ENCODE peak calls at places on chromosomes 6 and 20, in four cellular contexts. C, Q, D and T are unnamed samples.

GRCh38 chr6:35318200-35318844 is 20.7 kb downstream of the DEF6 start:
- DNase-seq in C (peak), Q (peak), D (peak), T (peak)

GRCh38 chr20:19699132-19699971 is 58.7 kb upstream of the RIN2 start:
- DNase-seq in C (peak), Q (peak), D (no peak), T (peak)

GRCh38 chr6:1809359-1809988 is 199.8 kb downstream of the FOXC1 start:
- DNase-seq in C (no peak), Q (no peak), D (no peak), T (no peak)

GRCh38 chr20:20407891-20408805 is 40.2 kb downstream of the INSM1 start:
- DNase-seq in C (no peak), Q (peak), D (no peak), T (peak)

GRCh38 chr6:1063671-1064355 is 248.1 kb upstream of the FOXQ1 start:
- DNase-seq in C (no peak), Q (no peak), D (no peak), T (peak)

GRCh38 chr6:146997062-146997461 is 207.2 kb upstream of the STXBP5 start:
- DNase-seq in C (peak), Q (peak), D (no peak), T (peak)

GRCh38 chr20:23032056-23032455 is 3.1 kb upstream of the SSTR4 start:
- DNase-seq in C (no peak), Q (no peak), D (no peak), T (no peak)

GRCh38 chr6:1388081-1388926 is 1.1 kb upstream of the FOXF2 start:
- DNase-seq in C (no peak), Q (no peak), D (no peak), T (peak)

GRCh38 chr6:71457883-71458282 is 169.3 kb downstream of the OGFRL1 start:
- DNase-seq in C (no peak), Q (no peak), D (no peak), T (no peak)

GRCh38 chr20:34403908-34404307 is 40.8 kb downstream of the ITCH start:
- DNase-seq in C (no peak), Q (no peak), D (no peak), T (no peak)

GRCh38 chr6:34143884-34144580 is 1.9 kb downstream of the GRM4 start:
- DNase-seq in C (no peak), Q (peak), D (no peak), T (no peak)

GRCh38 chr6:107668826-107669474 is 155.2 kb downstream of the SCML4 start:
- DNase-seq in C (no peak), Q (no peak), D (no peak), T (no peak)

GRCh38 chr6:53771780-53772624 is 22.8 kb upstream of the LRRC1 start:
- DNase-seq in C (peak), Q (no peak), D (no peak), T (peak)

GRCh38 chr6:71482742-71483141 is 194.1 kb downstream of the OGFRL1 start:
- DNase-seq in C (no peak), Q (peak), D (no peak), T (peak)

GRCh38 chr6:148358196-148358785 is 15.7 kb downstream of the SASH1 start:
- DNase-seq in C (no peak), Q (peak), D (no peak), T (peak)

GRCh38 chr20:63980317-63980805 is 571 bp upstream of the PRPF6 start:
- DNase-seq in C (no peak), Q (no peak), D (no peak), T (peak)

GRCh38 chr20:1664911-1665310 is 7.3 kb upstream of the SIRPG start:
- DNase-seq in C (no peak), Q (no peak), D (no peak), T (no peak)

GRCh38 chr6:30411515-30412207 is 66.7 kb downstream of the RPP21 start:
- DNase-seq in C (peak), Q (peak), D (no peak), T (peak)

GRCh38 chr20:6857929-6858328 is 90.4 kb downstream of the BMP2 start:
- DNase-seq in C (no peak), Q (no peak), D (no peak), T (no peak)

GRCh38 chr20:48348022-48348421 is 479.8 kb downstream of the PREX1 start:
- DNase-seq in C (no peak), Q (no peak), D (no peak), T (no peak)

GRCh38 chr6:47476794-47477496 is 644 bp upstream of the CD2AP start:
- DNase-seq in C (no peak), Q (no peak), D (no peak), T (no peak)

GRCh38 chr6:139920027-139920851 is 545.8 kb upstream of the CITED2 start:
- DNase-seq in C (no peak), Q (peak), D (no peak), T (no peak)

GRCh38 chr6:89360415-89360999 is 8.0 kb upstream of the UBE2J1 start:
- DNase-seq in C (no peak), Q (peak), D (no peak), T (no peak)

GRCh38 chr6:42710316-42710715 is 12.1 kb downstream of the PRPH2 start:
- DNase-seq in C (peak), Q (peak), D (no peak), T (no peak)

GRCh38 chr20:25277051-25277801 is 29.3 kb downstream of the PYGB start:
- DNase-seq in C (no peak), Q (no peak), D (peak), T (no peak)

GRCh38 chr20:57013741-57014140 is 252.7 kb downstream of the BMP7 start:
- DNase-seq in C (no peak), Q (no peak), D (no peak), T (no peak)

GRCh38 chr6:135701426-135701825 is 150.1 kb upstream of the PDE7B start:
- DNase-seq in C (no peak), Q (no peak), D (no peak), T (peak)

GRCh38 chr20:41080866-41081265 is 52.2 kb downstream of the TOP1 start:
- DNase-seq in C (peak), Q (no peak), D (no peak), T (no peak)

GRCh38 chr6:71224011-71224410 is 64.6 kb upstream of the OGFRL1 start:
- DNase-seq in C (no peak), Q (no peak), D (no peak), T (no peak)

GRCh38 chr6:111228094-111228493 is 140.8 kb downstream of the SLC16A10 start:
- DNase-seq in C (no peak), Q (peak), D (no peak), T (peak)

GRCh38 chr6:163191704-163192537 is 222.6 kb upstream of the QKI start:
- DNase-seq in C (no peak), Q (peak), D (no peak), T (no peak)

GRCh38 chr20:8005033-8005432 is 14.5 kb downstream of the TMX4 start:
- DNase-seq in C (no peak), Q (no peak), D (no peak), T (no peak)

GRCh38 chr6:3850451-3851203 is 1.5 kb downstream of the FAM50B start:
- DNase-seq in C (no peak), Q (no peak), D (no peak), T (no peak)

GRCh38 chr6:74731204-74731603 is 474.6 kb downstream of the COL12A1 start:
- DNase-seq in C (peak), Q (peak), D (no peak), T (peak)

GRCh38 chr6:11804135-11804534 is 25.5 kb upstream of the ADTRP start:
- DNase-seq in C (no peak), Q (peak), D (no peak), T (no peak)

GRCh38 chr20:57283867-57284266 is 17.4 kb upstream of the BMP7 start:
- DNase-seq in C (no peak), Q (no peak), D (no peak), T (no peak)

GRCh38 chr6:48782230-48782629 is 671.2 kb upstream of the PTCHD4 start:
- DNase-seq in C (no peak), Q (no peak), D (no peak), T (no peak)

GRCh38 chr6:38580030-38580429 is 59.7 kb downstream of the BTBD9 start:
- DNase-seq in C (no peak), Q (no peak), D (no peak), T (no peak)

GRCh38 chr20:43844778-43845614 is 69.7 kb upstream of the TOX2 start:
- DNase-seq in C (peak), Q (peak), D (no peak), T (peak)

GRCh38 chr6:37373822-37374514 is 20.2 kb downstream of the RNF8 start:
- DNase-seq in C (no peak), Q (peak), D (no peak), T (peak)

GRCh38 chr6:169961772-169962561 is 210.5 kb downstream of the ERMARD start:
- DNase-seq in C (no peak), Q (peak), D (no peak), T (no peak)
- TF ChIP-seq CTCF in C (no peak), Q (peak), D (peak), T (no peak)

DNA sequence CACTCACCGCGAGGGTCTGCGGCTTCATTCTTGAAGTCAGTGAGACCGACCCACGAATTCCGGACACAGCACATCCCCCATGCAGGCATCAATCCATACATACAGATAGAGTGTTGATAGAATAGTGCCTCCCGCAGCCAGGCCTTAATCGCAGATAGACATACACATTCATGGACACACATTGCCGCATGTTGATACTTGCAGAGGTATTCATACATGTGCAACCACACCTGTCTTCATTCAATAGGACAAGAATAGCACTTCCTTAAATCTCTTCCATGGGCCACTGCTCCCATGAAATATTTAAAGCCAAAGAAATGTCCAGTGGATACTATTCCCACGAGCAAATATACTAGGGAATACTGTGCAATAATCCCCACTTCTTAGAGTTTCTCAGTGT is 170.5 kb downstream of the FRK start:
- DNase-seq in C (no peak), Q (no peak), D (no peak), T (no peak)
- TF ChIP-seq CTCF in C (no peak), Q (no peak), D (no peak), T (no peak)

GRCh38 chr6:165751486-165751885 is 88.4 kb upstream of the PDE10A start:
- DNase-seq in C (no peak), Q (no peak), D (no peak), T (no peak)

GRCh38 chr6:165760126-165760802 is 97.2 kb upstream of the PDE10A start:
- DNase-seq in C (no peak), Q (no peak), D (no peak), T (no peak)

GRCh38 chr6:165760803-165761185 is 97.8 kb upstream of the PDE10A start:
- DNase-seq in C (no peak), Q (no peak), D (no peak), T (no peak)

GRCh38 chr6:165758441-165758840 is 95.4 kb upstream of the PDE10A start:
- DNase-seq in C (no peak), Q (no peak), D (no peak), T (no peak)

GRCh38 chr6:165755583-165755982 is 92.5 kb upstream of the PDE10A start:
- DNase-seq in C (no peak), Q (no peak), D (no peak), T (no peak)
- TF ChIP-seq CTCF in C (peak), Q (no peak), D (no peak), T (no peak)

DNA sequence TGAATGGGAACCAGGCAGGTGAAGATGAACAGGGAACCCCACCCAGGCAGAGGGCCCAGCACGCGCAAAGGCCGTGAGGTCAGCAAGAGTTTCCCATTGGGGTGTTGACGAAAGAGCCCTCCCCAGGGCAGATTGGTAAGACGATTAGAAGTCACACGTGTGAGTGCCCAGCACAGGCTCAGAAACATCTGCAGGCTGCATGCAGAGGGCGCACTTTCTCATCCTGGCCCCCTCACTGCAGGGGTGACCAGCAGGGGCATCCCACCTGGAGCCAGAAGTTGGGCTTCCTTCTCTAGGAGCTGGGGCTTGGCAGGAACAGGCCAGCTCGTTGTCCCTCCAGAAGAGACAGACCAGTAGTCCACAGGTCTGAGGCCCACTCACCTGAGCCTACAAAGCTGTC is 38.4 kb downstream of the VSTM2L start:
- DNase-seq in C (no peak), Q (no peak), D (no peak), T (no peak)
- TF ChIP-seq CTCF in C (peak), Q (peak), D (no peak), T (no peak)

DNA sequence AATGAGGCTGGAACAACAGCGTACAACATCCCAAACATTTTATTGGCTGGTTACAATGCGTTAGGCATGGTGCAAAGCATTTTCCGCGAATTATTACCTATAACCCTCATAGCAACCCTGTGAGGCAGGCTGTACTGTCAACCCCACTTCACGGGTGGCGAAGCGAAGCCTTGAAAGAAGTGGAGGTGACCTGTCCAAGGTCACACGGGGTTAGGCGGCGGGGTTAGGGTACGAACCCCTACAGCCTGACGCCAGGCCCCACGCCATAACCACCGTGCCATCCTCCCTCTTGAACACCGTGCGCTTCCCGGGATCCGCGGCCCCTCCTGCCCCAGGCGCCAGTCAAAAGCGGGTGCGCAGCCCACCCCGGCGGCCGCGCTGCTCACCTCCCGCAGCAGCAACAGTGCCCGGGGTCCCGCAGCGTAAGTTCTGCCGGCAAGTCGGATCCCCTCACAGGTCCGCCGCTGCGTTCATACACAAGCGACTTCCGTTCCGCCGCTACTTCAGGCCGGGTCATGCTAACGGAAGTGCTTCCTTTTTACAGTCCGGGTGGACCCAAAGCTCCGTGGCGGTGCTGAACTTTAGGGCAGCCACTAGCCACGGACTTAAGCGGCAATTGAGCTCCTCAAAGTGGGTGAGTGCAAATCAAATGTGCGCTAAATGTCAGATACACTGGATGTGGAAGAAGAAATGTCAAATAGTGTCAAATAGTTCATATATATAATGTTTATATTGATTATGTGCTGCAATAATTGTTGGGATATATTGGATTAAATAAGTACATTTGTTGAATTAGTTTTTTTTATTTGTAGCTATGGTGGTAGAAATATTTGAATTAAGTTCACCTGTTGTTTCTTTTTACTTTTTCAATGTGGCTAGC is at the start of gene CDK5RAP1:
- DNase-seq in C (peak), Q (peak), D (peak), T (peak)
- TF ChIP-seq CTCF in C (no peak), Q (no peak), D (no peak), T (no peak)

GRCh38 chr6:8006208-8006607 is 58.0 kb downstream of the BLOC1S5 start:
- DNase-seq in C (peak), Q (peak), D (no peak), T (peak)
- TF ChIP-seq CTCF in C (peak), Q (peak), D (peak), T (peak)